ENCODE peak calls at places on chromosomes 5 and 9, in seven cellular contexts. M, G, L, A, C, U and S are unnamed samples.
A peak's percentile ranks its signal among the peaks of the same experiment; 100 is the strongest.

GRCh38 chr5:127029513-127030258 is 672 bp downstream of the MARCHF3 start:
- DNase-seq in C (peak; percentile 47), M (peak; percentile 56), U (peak; percentile 8), L (no peak), G (peak; percentile 33), A (peak; percentile 64), S (peak; percentile 85)

GRCh38 chr9:84271887-84272556 is 68.5 kb downstream of the SLC28A3 start:
- DNase-seq in M (no peak), A (no peak), C (no peak), G (no peak), L (no peak), U (no peak), S (no peak)

GRCh38 chr5:83955916-83956315 is 235.3 kb upstream of the HAPLN1 start:
- DNase-seq in G (no peak), U (no peak), M (no peak), C (no peak), A (no peak), L (peak; percentile 12), S (no peak)

GRCh38 chr5:116947691-116948528 is 373.3 kb upstream of the SEMA6A start:
- DNase-seq in M (peak; percentile 56), A (peak; percentile 30), U (peak; percentile 8), G (peak; percentile 59), L (no peak), C (peak; percentile 18), S (no peak)

GRCh38 chr9:31030741-31031202 is 1353.7 kb upstream of the ACO1 start:
- DNase-seq in U (no peak), C (no peak), L (no peak), G (no peak), M (no peak), A (no peak), S (peak; percentile 70)

GRCh38 chr9:30982301-30982700 is 1402.1 kb upstream of the ACO1 start:
- DNase-seq in L (no peak), U (no peak), A (no peak), C (no peak), M (no peak), G (no peak), S (no peak)

GRCh38 chr9:20526500-20527319 is 95.6 kb downstream of the MLLT3 start:
- DNase-seq in L (no peak), G (no peak), U (no peak), M (no peak), C (no peak), A (no peak), S (no peak)

GRCh38 chr9:29830815-29831214 is 2257.5 kb upstream of the C9orf72 start:
- DNase-seq in C (no peak), A (peak; percentile 21), U (no peak), M (no peak), L (no peak), G (no peak), S (peak; percentile 21)

GRCh38 chr5:113510836-113511451 is 2.5 kb upstream of the YTHDC2 start:
- DNase-seq in G (no peak), A (peak; percentile 27), U (no peak), L (no peak), C (no peak), M (no peak), S (no peak)

GRCh38 chr9:8437878-8438277 is 638.3 kb upstream of the DMAC1 start:
- DNase-seq in A (peak; percentile 5), G (no peak), C (no peak), M (no peak), U (no peak), L (no peak), S (no peak)

GRCh38 chr9:24479696-24480095 is 66.0 kb downstream of the IZUMO3 start:
- DNase-seq in A (no peak), C (no peak), U (no peak), M (no peak), G (no peak), L (no peak), S (no peak)

GRCh38 chr9:93172646-93173364 is 11.1 kb upstream of the WNK2 start:
- DNase-seq in C (no peak), L (no peak), A (no peak), U (no peak), M (no peak), G (no peak), S (no peak)

GRCh38 chr9:12775963-12776774 is 1.3 kb downstream of the LURAP1L start:
- DNase-seq in U (no peak), L (peak; percentile 85), C (no peak), G (peak; percentile 10), M (no peak), A (peak; percentile 81), S (peak; percentile 94)

GRCh38 chr9:91948423-91949292 is 1.4 kb downstream of the ROR2 start:
- DNase-seq in A (peak; percentile 79), U (no peak), G (peak; percentile 30), M (no peak), C (no peak), L (no peak), S (peak; percentile 82)

GRCh38 chr9:101536938-101537337 is 3.3 kb downstream of the RNF20 start:
- DNase-seq in L (no peak), C (no peak), A (no peak), M (no peak), G (no peak), U (no peak), S (no peak)

GRCh38 chr5:116532762-116533525 is 41.7 kb downstream of the SEMA6A start:
- DNase-seq in U (no peak), M (no peak), L (no peak), A (no peak), C (no peak), G (no peak), S (no peak)

GRCh38 chr5:51033215-51033614 is 350.0 kb upstream of the ISL1 start:
- DNase-seq in A (no peak), L (no peak), C (no peak), M (no peak), G (no peak), U (no peak), S (no peak)

GRCh38 chr9:131034268-131034667 is 25.3 kb downstream of the LAMC3 start:
- DNase-seq in C (no peak), G (no peak), A (no peak), L (no peak), M (no peak), U (no peak), S (no peak)

GRCh38 chr5:1488882-1489680 is 34.7 kb downstream of the LPCAT1 start:
- DNase-seq in M (no peak), C (peak; percentile 73), G (peak; percentile 60), L (peak; percentile 15), U (no peak), A (no peak), S (no peak)

GRCh38 chr9:107667700-107668099 is 178.1 kb upstream of the KLF4 start:
- DNase-seq in A (no peak), L (no peak), G (no peak), C (no peak), M (no peak), U (no peak), S (no peak)

GRCh38 chr5:176583076-176583475 is 26.9 kb downstream of the GPRIN1 start:
- DNase-seq in C (no peak), U (no peak), L (no peak), A (no peak), M (no peak), G (no peak), S (no peak)